ENCODE peak calls at places on chromosome 1, in nine cellular contexts. One of them, this sample, is unnamed.

GRCh38 chr1:47906009-47906432 is 91.2 kb downstream of the TRABD2B start:
- DNase-seq in bronchial epithelial cell: peak; percentile 50
- DNase-seq in foreskin fibroblast: peak; percentile 77
- DNase-seq in left ventricle myocardium inferior: no peak
- DNase-seq in pancreas: no peak
- DNase-seq in aorta: no peak
- DNase-seq in GM12864: no peak
- DNase-seq in gastrocnemius medialis: no peak
- DNase-seq in brain microvascular endothelial cell: peak; percentile 42
- DNase-seq in this sample: no peak

GRCh38 chr1:204709960-204710912 is 24.7 kb upstream of the LRRN2 start:
- DNase-seq in bronchial epithelial cell: no peak
- DNase-seq in foreskin fibroblast: no peak
- DNase-seq in left ventricle myocardium inferior: no peak
- DNase-seq in pancreas: no peak
- DNase-seq in aorta: no peak
- DNase-seq in GM12864: no peak
- DNase-seq in gastrocnemius medialis: no peak
- DNase-seq in brain microvascular endothelial cell: no peak
- DNase-seq in this sample: no peak

GRCh38 chr1:57272601-57273000 is 151.3 kb downstream of the DAB1 start:
- DNase-seq in bronchial epithelial cell: no peak
- DNase-seq in foreskin fibroblast: no peak
- DNase-seq in left ventricle myocardium inferior: no peak
- DNase-seq in pancreas: no peak
- DNase-seq in aorta: no peak
- DNase-seq in GM12864: no peak
- DNase-seq in gastrocnemius medialis: no peak
- DNase-seq in brain microvascular endothelial cell: no peak
- DNase-seq in this sample: no peak

GRCh38 chr1:168609133-168609715 is 32.8 kb downstream of the XCL1 start:
- DNase-seq in bronchial epithelial cell: peak; percentile 17
- DNase-seq in foreskin fibroblast: peak; percentile 50
- DNase-seq in left ventricle myocardium inferior: peak; percentile 34
- DNase-seq in pancreas: no peak
- DNase-seq in aorta: peak; percentile 80
- DNase-seq in GM12864: no peak
- DNase-seq in gastrocnemius medialis: peak; percentile 86
- DNase-seq in brain microvascular endothelial cell: peak; percentile 69
- DNase-seq in this sample: peak; percentile 37

GRCh38 chr1:26786437-26787380 is 1.0 kb upstream of the PIGV start:
- DNase-seq in bronchial epithelial cell: no peak
- DNase-seq in foreskin fibroblast: peak; percentile 95
- DNase-seq in left ventricle myocardium inferior: peak; percentile 67
- DNase-seq in pancreas: peak; percentile 50
- DNase-seq in aorta: peak; percentile 82
- DNase-seq in GM12864: no peak
- DNase-seq in gastrocnemius medialis: peak; percentile 45
- DNase-seq in brain microvascular endothelial cell: peak; percentile 82
- DNase-seq in this sample: peak; percentile 44

GRCh38 chr1:37602750-37603694 is 7.3 kb upstream of the GNL2 start:
- DNase-seq in bronchial epithelial cell: peak; percentile 27
- DNase-seq in foreskin fibroblast: peak; percentile 54
- DNase-seq in left ventricle myocardium inferior: no peak
- DNase-seq in pancreas: no peak
- DNase-seq in aorta: no peak
- DNase-seq in GM12864: peak; percentile 16
- DNase-seq in gastrocnemius medialis: no peak
- DNase-seq in brain microvascular endothelial cell: peak; percentile 24
- DNase-seq in this sample: no peak

GRCh38 chr1:81920245-81920740 is 119.6 kb downstream of the ADGRL2 start:
- DNase-seq in bronchial epithelial cell: peak; percentile 13
- DNase-seq in foreskin fibroblast: peak; percentile 82
- DNase-seq in left ventricle myocardium inferior: peak; percentile 16
- DNase-seq in pancreas: no peak
- DNase-seq in aorta: no peak
- DNase-seq in GM12864: no peak
- DNase-seq in gastrocnemius medialis: peak; percentile 10
- DNase-seq in brain microvascular endothelial cell: peak; percentile 72
- DNase-seq in this sample: peak; percentile 84

GRCh38 chr1:114549137-114549536 is 32.3 kb downstream of the BCAS2 start:
- DNase-seq in bronchial epithelial cell: peak; percentile 81
- DNase-seq in foreskin fibroblast: no peak
- DNase-seq in left ventricle myocardium inferior: no peak
- DNase-seq in pancreas: no peak
- DNase-seq in aorta: no peak
- DNase-seq in GM12864: no peak
- DNase-seq in gastrocnemius medialis: no peak
- DNase-seq in brain microvascular endothelial cell: no peak
- DNase-seq in this sample: no peak

GRCh38 chr1:91550961-91551360 is 50.3 kb downstream of the CDC7 start:
- DNase-seq in bronchial epithelial cell: no peak
- DNase-seq in foreskin fibroblast: no peak
- DNase-seq in left ventricle myocardium inferior: no peak
- DNase-seq in pancreas: no peak
- DNase-seq in aorta: no peak
- DNase-seq in GM12864: no peak
- DNase-seq in gastrocnemius medialis: no peak
- DNase-seq in brain microvascular endothelial cell: no peak
- DNase-seq in this sample: no peak

GRCh38 chr1:224639426-224639975 is 23.4 kb downstream of the CNIH3 start:
- DNase-seq in bronchial epithelial cell: no peak
- DNase-seq in foreskin fibroblast: no peak
- DNase-seq in left ventricle myocardium inferior: no peak
- DNase-seq in pancreas: no peak
- DNase-seq in aorta: no peak
- DNase-seq in GM12864: no peak
- DNase-seq in gastrocnemius medialis: no peak
- DNase-seq in brain microvascular endothelial cell: no peak
- DNase-seq in this sample: no peak

GRCh38 chr1:69109276-69109675 is 458.4 kb upstream of the LRRC7 start:
- DNase-seq in bronchial epithelial cell: peak; percentile 74
- DNase-seq in foreskin fibroblast: no peak
- DNase-seq in left ventricle myocardium inferior: no peak
- DNase-seq in pancreas: no peak
- DNase-seq in aorta: no peak
- DNase-seq in GM12864: no peak
- DNase-seq in gastrocnemius medialis: no peak
- DNase-seq in brain microvascular endothelial cell: no peak
- DNase-seq in this sample: no peak

GRCh38 chr1:174991473-174991872 is 8.3 kb upstream of the CACYBP start:
- DNase-seq in bronchial epithelial cell: no peak
- DNase-seq in foreskin fibroblast: no peak
- DNase-seq in left ventricle myocardium inferior: no peak
- DNase-seq in pancreas: no peak
- DNase-seq in aorta: no peak
- DNase-seq in GM12864: no peak
- DNase-seq in gastrocnemius medialis: no peak
- DNase-seq in brain microvascular endothelial cell: no peak
- DNase-seq in this sample: no peak

GRCh38 chr1:39110882-39111281 is 84.7 kb downstream of the NDUFS5 start:
- DNase-seq in bronchial epithelial cell: peak; percentile 63
- DNase-seq in foreskin fibroblast: peak; percentile 69
- DNase-seq in left ventricle myocardium inferior: no peak
- DNase-seq in pancreas: no peak
- DNase-seq in aorta: no peak
- DNase-seq in GM12864: no peak
- DNase-seq in gastrocnemius medialis: no peak
- DNase-seq in brain microvascular endothelial cell: no peak
- DNase-seq in this sample: no peak

GRCh38 chr1:228152097-228152917 is 2.6 kb downstream of the GJC2 start:
- DNase-seq in bronchial epithelial cell: no peak
- DNase-seq in foreskin fibroblast: no peak
- DNase-seq in left ventricle myocardium inferior: peak; percentile 15
- DNase-seq in pancreas: no peak
- DNase-seq in aorta: peak; percentile 45
- DNase-seq in GM12864: no peak
- DNase-seq in gastrocnemius medialis: no peak
- DNase-seq in brain microvascular endothelial cell: no peak
- DNase-seq in this sample: no peak

GRCh38 chr1:237004116-237004515 is at the start of gene MT1HL1:
- DNase-seq in bronchial epithelial cell: no peak
- DNase-seq in foreskin fibroblast: no peak
- DNase-seq in left ventricle myocardium inferior: no peak
- DNase-seq in pancreas: no peak
- DNase-seq in aorta: no peak
- DNase-seq in GM12864: no peak
- DNase-seq in gastrocnemius medialis: no peak
- DNase-seq in brain microvascular endothelial cell: no peak
- DNase-seq in this sample: no peak

GRCh38 chr1:22754106-22754768 is 43.6 kb downstream of the EPHB2 start:
- DNase-seq in bronchial epithelial cell: no peak
- DNase-seq in foreskin fibroblast: peak; percentile 39
- DNase-seq in left ventricle myocardium inferior: no peak
- DNase-seq in pancreas: no peak
- DNase-seq in aorta: no peak
- DNase-seq in GM12864: peak; percentile 68
- DNase-seq in gastrocnemius medialis: no peak
- DNase-seq in brain microvascular endothelial cell: no peak
- DNase-seq in this sample: no peak

GRCh38 chr1:46413596-46413985 is 19.5 kb downstream of the FAAH start:
- DNase-seq in bronchial epithelial cell: no peak
- DNase-seq in foreskin fibroblast: peak; percentile 31
- DNase-seq in left ventricle myocardium inferior: no peak
- DNase-seq in pancreas: no peak
- DNase-seq in aorta: no peak
- DNase-seq in GM12864: no peak
- DNase-seq in gastrocnemius medialis: no peak
- DNase-seq in brain microvascular endothelial cell: peak; percentile 11
- DNase-seq in this sample: no peak

GRCh38 chr1:91148641-91149069 is 126.8 kb upstream of the ZNF644 start:
- DNase-seq in bronchial epithelial cell: peak; percentile 2
- DNase-seq in foreskin fibroblast: no peak
- DNase-seq in left ventricle myocardium inferior: no peak
- DNase-seq in pancreas: no peak
- DNase-seq in aorta: peak; percentile 58
- DNase-seq in GM12864: no peak
- DNase-seq in gastrocnemius medialis: no peak
- DNase-seq in brain microvascular endothelial cell: no peak
- DNase-seq in this sample: no peak

DNA sequence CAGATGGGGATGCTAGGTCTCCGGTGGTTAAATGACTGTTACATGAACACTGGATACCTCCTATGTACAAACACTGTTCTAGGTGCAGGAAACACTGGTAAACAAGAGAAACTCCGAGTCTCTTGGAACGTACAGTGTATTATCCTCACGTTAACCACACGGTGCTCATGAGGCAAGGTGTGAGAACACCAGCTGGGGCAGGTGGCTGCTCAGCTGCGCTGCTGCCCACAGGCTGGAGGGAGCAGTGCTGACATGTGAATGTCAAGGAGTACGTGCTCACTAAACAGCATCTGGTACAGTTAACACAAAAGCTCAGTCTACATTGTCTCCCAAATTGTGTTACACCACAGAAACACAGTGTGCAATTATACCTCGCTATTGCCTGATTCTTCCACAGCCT is 138.5 kb downstream of the GLIS1 start:
- DNase-seq in bronchial epithelial cell: no peak
- DNase-seq in foreskin fibroblast: no peak
- DNase-seq in left ventricle myocardium inferior: no peak
- DNase-seq in pancreas: no peak
- DNase-seq in aorta: no peak
- DNase-seq in GM12864: no peak
- DNase-seq in gastrocnemius medialis: no peak
- DNase-seq in brain microvascular endothelial cell: no peak
- DNase-seq in this sample: no peak
- H3K4me3 ChIP-seq in bronchial epithelial cell: no peak overlapping the region
- H3K4me3 ChIP-seq in foreskin fibroblast: no peak overlapping the region
- H3K4me3 ChIP-seq in left ventricle myocardium inferior: no peak overlapping the region
- H3K4me3 ChIP-seq in pancreas: no peak overlapping the region
- H3K4me3 ChIP-seq in aorta: no peak overlapping the region
- H3K4me3 ChIP-seq in GM12864: no peak overlapping the region
- H3K4me3 ChIP-seq in gastrocnemius medialis: no peak overlapping the region
- H3K4me3 ChIP-seq in brain microvascular endothelial cell: no peak overlapping the region
- H3K4me3 ChIP-seq in this sample: no peak overlapping the region

GRCh38 chr1:197910120-197911110 is 6.8 kb upstream of the LHX9 start:
- DNase-seq in bronchial epithelial cell: no peak
- DNase-seq in foreskin fibroblast: no peak
- DNase-seq in left ventricle myocardium inferior: no peak
- DNase-seq in pancreas: no peak
- DNase-seq in aorta: no peak
- DNase-seq in GM12864: no peak
- DNase-seq in gastrocnemius medialis: no peak
- DNase-seq in brain microvascular endothelial cell: no peak
- DNase-seq in this sample: no peak
- H3K4me3 ChIP-seq in bronchial epithelial cell: no peak overlapping the region
- H3K4me3 ChIP-seq in foreskin fibroblast: no peak overlapping the region
- H3K4me3 ChIP-seq in left ventricle myocardium inferior: peak overlapping the region; percentile 48
- H3K4me3 ChIP-seq in pancreas: no peak overlapping the region
- H3K4me3 ChIP-seq in aorta: no peak overlapping the region
- H3K4me3 ChIP-seq in GM12864: no peak overlapping the region
- H3K4me3 ChIP-seq in gastrocnemius medialis: no peak overlapping the region
- H3K4me3 ChIP-seq in brain microvascular endothelial cell: no peak overlapping the region
- H3K4me3 ChIP-seq in this sample: no peak overlapping the region

GRCh38 chr1:969260-969855 is 3.1 kb downstream of the PLEKHN1 start:
- DNase-seq in bronchial epithelial cell: no peak
- DNase-seq in foreskin fibroblast: no peak
- DNase-seq in left ventricle myocardium inferior: no peak
- DNase-seq in pancreas: no peak
- DNase-seq in aorta: no peak
- DNase-seq in GM12864: no peak
- DNase-seq in gastrocnemius medialis: no peak
- DNase-seq in brain microvascular endothelial cell: no peak
- DNase-seq in this sample: no peak

GRCh38 chr1:966603-967295 is 467 bp downstream of the PLEKHN1 start:
- DNase-seq in bronchial epithelial cell: peak; percentile 70
- DNase-seq in foreskin fibroblast: peak; percentile 91
- DNase-seq in left ventricle myocardium inferior: no peak
- DNase-seq in pancreas: peak; percentile 72
- DNase-seq in aorta: peak; percentile 86
- DNase-seq in GM12864: no peak
- DNase-seq in gastrocnemius medialis: no peak
- DNase-seq in brain microvascular endothelial cell: peak; percentile 49
- DNase-seq in this sample: no peak

GRCh38 chr1:966135-966602 is at the start of gene PLEKHN1:
- DNase-seq in bronchial epithelial cell: peak; percentile 64
- DNase-seq in foreskin fibroblast: peak; percentile 76
- DNase-seq in left ventricle myocardium inferior: no peak
- DNase-seq in pancreas: peak; percentile 51
- DNase-seq in aorta: no peak
- DNase-seq in GM12864: no peak
- DNase-seq in gastrocnemius medialis: no peak
- DNase-seq in brain microvascular endothelial cell: peak; percentile 55
- DNase-seq in this sample: no peak

GRCh38 chr1:965526-966134 is 652 bp upstream of the PLEKHN1 start:
- DNase-seq in bronchial epithelial cell: no peak
- DNase-seq in foreskin fibroblast: no peak
- DNase-seq in left ventricle myocardium inferior: no peak
- DNase-seq in pancreas: no peak
- DNase-seq in aorta: no peak
- DNase-seq in GM12864: no peak
- DNase-seq in gastrocnemius medialis: no peak
- DNase-seq in brain microvascular endothelial cell: no peak
- DNase-seq in this sample: no peak

GRCh38 chr1:967466-968343 is 1.4 kb downstream of the PLEKHN1 start:
- DNase-seq in bronchial epithelial cell: no peak
- DNase-seq in foreskin fibroblast: no peak
- DNase-seq in left ventricle myocardium inferior: peak; percentile 13
- DNase-seq in pancreas: no peak
- DNase-seq in aorta: no peak
- DNase-seq in GM12864: no peak
- DNase-seq in gastrocnemius medialis: no peak
- DNase-seq in brain microvascular endothelial cell: no peak
- DNase-seq in this sample: no peak
- H3K4me3 ChIP-seq in bronchial epithelial cell: peak overlapping the region; percentile 99
- H3K4me3 ChIP-seq in foreskin fibroblast: no peak overlapping the region
- H3K4me3 ChIP-seq in left ventricle myocardium inferior: peak overlapping the region; percentile 76
- H3K4me3 ChIP-seq in pancreas: no peak overlapping the region
- H3K4me3 ChIP-seq in aorta: no peak overlapping the region
- H3K4me3 ChIP-seq in GM12864: no peak overlapping the region
- H3K4me3 ChIP-seq in gastrocnemius medialis: no peak overlapping the region
- H3K4me3 ChIP-seq in brain microvascular endothelial cell: no peak overlapping the region
- H3K4me3 ChIP-seq in this sample: no peak overlapping the region

GRCh38 chr1:161198877-161199431 is at the start of gene ADAMTS4:
- DNase-seq in bronchial epithelial cell: no peak
- DNase-seq in foreskin fibroblast: peak; percentile 92
- DNase-seq in left ventricle myocardium inferior: peak; percentile 73
- DNase-seq in pancreas: no peak
- DNase-seq in aorta: peak; percentile 67
- DNase-seq in GM12864: no peak
- DNase-seq in gastrocnemius medialis: no peak
- DNase-seq in brain microvascular endothelial cell: peak; percentile 54
- DNase-seq in this sample: peak; percentile 68
- H3K4me3 ChIP-seq in bronchial epithelial cell: no peak within 1 kb of the TSS
- H3K4me3 ChIP-seq in foreskin fibroblast: peak within 1 kb of the TSS; percentile 68
- H3K4me3 ChIP-seq in left ventricle myocardium inferior: peak within 1 kb of the TSS; percentile 67
- H3K4me3 ChIP-seq in pancreas: peak within 1 kb of the TSS; percentile 9
- H3K4me3 ChIP-seq in aorta: no peak within 1 kb of the TSS
- H3K4me3 ChIP-seq in GM12864: no peak within 1 kb of the TSS
- H3K4me3 ChIP-seq in gastrocnemius medialis: peak within 1 kb of the TSS; percentile 43
- H3K4me3 ChIP-seq in brain microvascular endothelial cell: peak within 1 kb of the TSS; percentile 55
- H3K4me3 ChIP-seq in this sample: peak within 1 kb of the TSS; percentile 47